ENCODE peak calls at places on chromosomes 3 and 15, in four cellular contexts. One of them, this sample, is unnamed.

GRCh38 chr15:34039506-34040123 is 611 bp upstream of the AVEN start:
- DNase-seq in HCT116: no peak
- DNase-seq in HepG2: no peak
- DNase-seq in OCI-LY7: peak
- DNase-seq in this sample: no peak

GRCh38 chr3:12884104-12884742 is 42.9 kb upstream of the RPL32 start:
- DNase-seq in HCT116: no peak
- DNase-seq in OCI-LY7: no peak
- DNase-seq in HepG2: no peak
- DNase-seq in this sample: no peak

GRCh38 chr3:191366675-191367074 is 36.3 kb upstream of the UTS2B start:
- DNase-seq in HepG2: no peak
- DNase-seq in HCT116: no peak
- DNase-seq in OCI-LY7: no peak
- DNase-seq in this sample: no peak

GRCh38 chr15:66860844-66861243 is 158.8 kb downstream of the SMAD6 start:
- DNase-seq in OCI-LY7: no peak
- DNase-seq in HepG2: no peak
- DNase-seq in HCT116: no peak
- DNase-seq in this sample: no peak

GRCh38 chr3:46447535-46447934 is 17.2 kb downstream of the LTF start:
- DNase-seq in HepG2: no peak
- DNase-seq in HCT116: no peak
- DNase-seq in OCI-LY7: no peak
- DNase-seq in this sample: no peak

GRCh38 chr15:83199288-83199687 is 8.3 kb downstream of the HDGFL3 start:
- DNase-seq in OCI-LY7: no peak
- DNase-seq in HepG2: no peak
- DNase-seq in HCT116: no peak
- DNase-seq in this sample: no peak

GRCh38 chr15:43274136-43274535 is 7.4 kb upstream of the TGM5 start:
- DNase-seq in OCI-LY7: no peak
- DNase-seq in HCT116: no peak
- DNase-seq in HepG2: no peak
- DNase-seq in this sample: no peak

GRCh38 chr3:154389861-154390260 is 40.1 kb downstream of the GPR149 start:
- DNase-seq in HCT116: no peak
- DNase-seq in HepG2: peak
- DNase-seq in OCI-LY7: no peak
- DNase-seq in this sample: no peak

GRCh38 chr3:13762931-13763330 is 116.9 kb downstream of the WNT7A start:
- DNase-seq in HepG2: no peak
- DNase-seq in HCT116: peak
- DNase-seq in OCI-LY7: no peak
- DNase-seq in this sample: no peak

GRCh38 chr3:45596290-45596791 is 1.8 kb downstream of the LIMD1 start:
- DNase-seq in HCT116: no peak
- DNase-seq in OCI-LY7: peak
- DNase-seq in HepG2: no peak
- DNase-seq in this sample: no peak

GRCh38 chr3:1843111-1843510 is 255.6 kb upstream of the CNTN4 start:
- DNase-seq in OCI-LY7: no peak
- DNase-seq in HCT116: no peak
- DNase-seq in HepG2: no peak
- DNase-seq in this sample: no peak

DNA sequence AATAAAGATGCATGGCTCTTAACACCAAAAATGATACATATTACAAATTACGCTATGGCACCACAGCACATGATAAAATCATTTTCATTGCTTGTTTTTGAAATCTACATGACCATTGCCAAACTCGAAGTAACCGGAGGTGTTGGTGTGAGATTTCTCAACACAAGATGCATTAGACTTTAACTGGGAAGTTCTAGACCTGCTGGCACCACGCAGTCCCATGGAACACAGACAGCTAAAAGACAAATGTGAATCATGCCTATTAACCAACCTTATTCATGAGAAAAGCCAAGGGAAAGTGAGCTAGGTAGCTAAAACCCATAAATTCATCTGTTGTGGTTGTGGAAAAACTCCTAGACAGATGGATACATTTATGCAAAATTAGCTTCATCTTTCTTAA is 595.4 kb downstream of the FOXP1 start:
- DNase-seq in OCI-LY7: no peak
- DNase-seq in HepG2: no peak
- DNase-seq in HCT116: no peak
- DNase-seq in this sample: no peak
- H3K27ac ChIP-seq in OCI-LY7: no peak
- H3K27ac ChIP-seq in HepG2: no peak
- H3K27ac ChIP-seq in HCT116: no peak
- H3K27ac ChIP-seq in this sample: no peak

DNA sequence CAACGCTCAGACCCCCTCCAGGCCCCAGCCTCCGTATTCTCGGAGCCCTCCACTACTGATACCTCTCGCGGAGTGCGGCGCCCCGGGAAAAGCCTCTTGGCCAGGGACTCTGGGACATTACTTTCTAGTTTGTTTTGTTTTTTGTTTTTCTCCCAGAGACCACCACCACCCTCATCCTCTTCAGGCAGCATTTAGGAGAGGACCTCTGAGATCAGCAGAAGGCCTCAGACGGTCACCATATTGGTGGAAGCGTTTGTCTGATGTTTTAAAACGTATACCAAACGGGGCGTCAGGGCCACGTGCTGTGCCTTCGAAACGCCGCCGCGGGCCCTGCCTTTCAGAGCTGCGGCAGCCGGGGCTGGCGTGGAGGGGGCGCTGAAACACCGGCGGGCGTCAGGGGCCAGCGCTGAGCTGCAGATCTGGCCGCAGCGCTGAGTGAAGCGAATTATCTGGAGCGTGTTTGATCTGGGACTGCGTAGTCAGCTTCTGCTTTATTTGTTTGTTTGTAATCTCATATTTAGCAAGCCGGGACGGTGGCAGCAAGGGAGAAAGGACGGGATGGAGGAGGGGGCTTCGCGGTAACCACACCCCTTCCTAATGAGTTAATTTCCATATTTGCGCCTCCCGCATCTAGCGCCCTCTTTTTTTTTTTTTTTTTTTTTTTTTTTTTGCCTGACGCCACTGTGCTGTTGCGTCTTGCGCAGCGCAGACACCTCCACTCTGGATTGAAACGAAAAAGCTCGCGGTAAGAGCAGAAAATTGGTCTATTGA is 14.8 kb downstream of the SOX2 start:
- DNase-seq in OCI-LY7: no peak
- DNase-seq in HepG2: no peak
- DNase-seq in HCT116: no peak
- DNase-seq in this sample: peak
- H2AFZ ChIP-seq in OCI-LY7: peak
- H2AFZ ChIP-seq in HepG2: no peak
- H2AFZ ChIP-seq in HCT116: no peak
- H2AFZ ChIP-seq in this sample: peak

GRCh38 chr3:48427630-48427962 is 2.3 kb downstream of the PLXNB1 start:
- DNase-seq in HepG2: no peak
- DNase-seq in OCI-LY7: no peak
- DNase-seq in HCT116: no peak
- DNase-seq in this sample: no peak

GRCh38 chr3:48426401-48426909 is 3.4 kb downstream of the PLXNB1 start:
- DNase-seq in HCT116: no peak
- DNase-seq in OCI-LY7: no peak
- DNase-seq in HepG2: no peak
- DNase-seq in this sample: no peak

GRCh38 chr3:48425281-48425812 is 4.5 kb downstream of the PLXNB1 start:
- DNase-seq in HCT116: no peak
- DNase-seq in OCI-LY7: no peak
- DNase-seq in HepG2: no peak
- DNase-seq in this sample: no peak

GRCh38 chr3:48428088-48428862 is 1.6 kb downstream of the PLXNB1 start:
- DNase-seq in OCI-LY7: no peak
- DNase-seq in HepG2: peak
- DNase-seq in HCT116: no peak
- DNase-seq in this sample: peak

DNA sequence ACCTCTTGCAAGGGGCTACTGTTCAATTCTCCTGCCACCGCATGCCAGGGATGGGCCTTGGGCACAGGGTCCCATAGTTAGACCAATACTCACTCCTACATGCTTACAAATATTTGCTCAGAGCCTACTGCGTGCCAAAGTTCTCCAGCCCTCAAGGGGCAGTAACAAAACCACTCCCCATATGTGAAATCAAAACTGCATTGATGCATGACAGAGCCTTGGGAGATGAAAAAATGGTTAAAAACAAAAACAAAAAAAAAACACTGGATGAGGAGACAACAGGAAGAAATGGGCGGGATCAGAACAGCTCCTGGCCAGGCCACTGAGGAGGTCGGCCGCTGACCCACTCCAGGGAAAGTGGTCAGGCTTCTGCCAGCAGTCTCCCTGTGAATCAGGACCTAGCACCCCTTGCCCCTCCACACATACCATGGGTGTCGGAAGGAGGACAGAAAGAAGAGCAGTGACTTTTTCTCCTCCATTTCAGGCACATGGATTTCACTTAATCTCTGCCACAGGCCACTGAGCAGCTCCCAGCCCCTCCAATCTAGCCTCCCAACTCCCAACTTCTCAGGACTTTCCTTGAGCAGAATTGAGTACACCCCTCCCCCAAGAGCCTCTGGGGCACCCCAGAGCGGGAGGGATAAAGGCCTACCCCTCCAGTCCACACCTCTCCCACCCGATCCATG is 2.8 kb downstream of the PLXNB1 start:
- DNase-seq in OCI-LY7: no peak
- DNase-seq in HepG2: peak
- DNase-seq in HCT116: no peak
- DNase-seq in this sample: no peak
- H3K27ac ChIP-seq in OCI-LY7: no peak
- H3K27ac ChIP-seq in HepG2: peak
- H3K27ac ChIP-seq in HCT116: no peak
- H3K27ac ChIP-seq in this sample: peak

DNA sequence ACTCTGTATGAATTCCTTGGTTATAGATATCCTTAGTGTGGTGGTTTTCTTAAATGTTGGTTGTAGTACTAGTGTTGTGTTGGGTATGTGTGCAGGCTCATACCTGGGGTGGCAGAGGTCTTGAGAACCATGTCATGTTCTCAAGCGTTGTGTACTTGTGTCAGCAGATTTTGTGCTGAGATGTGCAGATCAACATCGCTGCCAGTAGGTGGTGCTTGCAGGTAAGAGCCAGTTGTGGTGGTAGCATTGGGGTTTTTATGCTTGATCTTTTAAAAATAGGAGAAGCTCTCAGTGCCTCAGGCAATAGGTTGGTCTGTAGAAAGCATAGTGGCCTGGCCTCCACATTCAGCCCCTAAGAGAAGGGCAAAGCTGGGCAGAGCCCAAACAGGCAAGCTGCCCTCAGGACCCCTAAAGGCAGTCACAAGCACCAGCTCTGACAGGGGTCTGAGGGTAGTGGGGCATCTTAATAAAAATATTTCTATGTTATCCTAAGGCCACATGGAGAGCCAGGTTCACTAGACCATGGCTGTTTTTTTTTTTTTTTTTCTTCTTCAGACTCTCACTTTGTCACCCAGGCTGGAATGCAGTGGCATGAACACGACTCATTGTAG is 164.0 kb downstream of the IL20RB start:
- DNase-seq in HCT116: peak
- DNase-seq in OCI-LY7: peak
- DNase-seq in HepG2: peak
- DNase-seq in this sample: peak
- H2AFZ ChIP-seq in HCT116: peak
- H2AFZ ChIP-seq in OCI-LY7: no peak
- H2AFZ ChIP-seq in HepG2: no peak
- H2AFZ ChIP-seq in this sample: no peak

DNA sequence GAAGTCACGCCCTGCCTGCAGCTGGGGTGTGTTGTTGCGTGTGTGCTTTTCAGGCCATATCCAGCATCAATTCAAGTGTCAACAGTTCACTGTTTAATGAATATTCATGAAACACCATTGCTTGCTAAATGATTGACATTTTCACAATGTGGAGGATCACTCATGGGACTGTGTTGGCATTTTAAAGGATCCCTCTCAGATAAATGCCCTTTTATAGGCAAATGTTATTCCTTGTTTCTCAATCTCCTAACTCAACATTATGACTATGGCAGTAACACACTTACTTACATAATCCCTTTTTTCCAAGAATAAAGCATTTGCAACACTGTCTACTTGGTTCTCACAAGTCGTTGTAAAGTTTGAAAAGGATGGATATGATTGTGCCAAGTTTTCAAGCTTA is 511.4 kb downstream of the GABRG3 start:
- DNase-seq in HCT116: no peak
- DNase-seq in OCI-LY7: no peak
- DNase-seq in HepG2: no peak
- DNase-seq in this sample: no peak
- H3K27ac ChIP-seq in HCT116: no peak
- H3K27ac ChIP-seq in OCI-LY7: no peak
- H3K27ac ChIP-seq in HepG2: no peak
- H3K27ac ChIP-seq in this sample: no peak

DNA sequence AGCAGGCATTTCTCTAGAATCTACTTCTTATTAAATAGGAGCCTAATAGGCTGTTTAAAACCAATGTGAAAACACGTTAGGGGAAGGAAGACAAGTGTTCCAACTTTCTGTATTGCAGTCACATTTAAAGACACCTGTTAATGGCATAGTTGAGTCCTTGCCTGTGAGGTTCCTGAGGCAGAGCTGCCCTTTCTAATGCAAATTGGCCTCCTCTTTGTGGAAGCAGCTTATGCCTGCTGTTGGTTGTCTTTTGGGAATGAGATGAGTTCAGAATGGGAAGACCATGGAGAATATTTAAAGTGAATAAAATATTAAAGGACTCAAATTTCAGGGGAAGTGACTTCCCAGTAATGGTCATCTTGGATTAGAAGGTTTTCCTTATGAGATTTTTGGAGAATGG is 51.2 kb downstream of the NEK11 start:
- DNase-seq in HCT116: no peak
- DNase-seq in HepG2: no peak
- DNase-seq in OCI-LY7: no peak
- DNase-seq in this sample: no peak
- H2AFZ ChIP-seq in HCT116: no peak
- H2AFZ ChIP-seq in HepG2: no peak
- H2AFZ ChIP-seq in OCI-LY7: no peak
- H2AFZ ChIP-seq in this sample: no peak